ENCODE peak calls at places on chromosomes 12 and 14, in seven cellular contexts. One of them, this sample, is unnamed.

GRCh38 chr12:7905071-7905470 is 30.9 kb downstream of the SLC2A3 start:
- DNase-seq in cardiac muscle cell: no peak
- DNase-seq in esophagus muscularis mucosa: no peak
- DNase-seq in CD4-positive, alpha-beta memory T cell: no peak
- DNase-seq in upper lobe of right lung: no peak
- DNase-seq in A549: no peak
- DNase-seq in IMR-90: no peak
- DNase-seq in this sample: no peak

GRCh38 chr14:68734231-68734732 is 58.6 kb downstream of the ZFP36L1 start:
- DNase-seq in esophagus muscularis mucosa: no peak
- DNase-seq in cardiac muscle cell: no peak
- DNase-seq in IMR-90: peak; percentile 18
- DNase-seq in A549: no peak
- DNase-seq in upper lobe of right lung: no peak
- DNase-seq in CD4-positive, alpha-beta memory T cell: peak; percentile 30
- DNase-seq in this sample: no peak

GRCh38 chr14:73789996-73790581 is 61.5 kb upstream of the PTGR2 start:
- DNase-seq in IMR-90: peak; percentile 97
- DNase-seq in A549: no peak
- DNase-seq in CD4-positive, alpha-beta memory T cell: no peak
- DNase-seq in cardiac muscle cell: no peak
- DNase-seq in upper lobe of right lung: no peak
- DNase-seq in esophagus muscularis mucosa: no peak
- DNase-seq in this sample: no peak

GRCh38 chr12:54958048-54958658 is 26.4 kb downstream of the TESPA1 start:
- DNase-seq in cardiac muscle cell: peak; percentile 72
- DNase-seq in esophagus muscularis mucosa: no peak
- DNase-seq in upper lobe of right lung: no peak
- DNase-seq in IMR-90: peak; percentile 72
- DNase-seq in CD4-positive, alpha-beta memory T cell: peak; percentile 55
- DNase-seq in A549: peak; percentile 22
- DNase-seq in this sample: peak; percentile 52

GRCh38 chr12:75705749-75706719 is 194.6 kb upstream of the KRR1 start:
- DNase-seq in A549: no peak
- DNase-seq in upper lobe of right lung: no peak
- DNase-seq in esophagus muscularis mucosa: no peak
- DNase-seq in IMR-90: peak; percentile 100
- DNase-seq in cardiac muscle cell: peak; percentile 75
- DNase-seq in CD4-positive, alpha-beta memory T cell: no peak
- DNase-seq in this sample: no peak

GRCh38 chr12:14283489-14284144 is 81.9 kb upstream of the ATF7IP start:
- DNase-seq in cardiac muscle cell: no peak
- DNase-seq in IMR-90: no peak
- DNase-seq in A549: no peak
- DNase-seq in esophagus muscularis mucosa: no peak
- DNase-seq in CD4-positive, alpha-beta memory T cell: no peak
- DNase-seq in upper lobe of right lung: no peak
- DNase-seq in this sample: no peak

GRCh38 chr14:69990319-69990718 is 111.1 kb downstream of the SMOC1 start:
- DNase-seq in upper lobe of right lung: no peak
- DNase-seq in CD4-positive, alpha-beta memory T cell: no peak
- DNase-seq in IMR-90: no peak
- DNase-seq in esophagus muscularis mucosa: no peak
- DNase-seq in A549: no peak
- DNase-seq in cardiac muscle cell: no peak
- DNase-seq in this sample: no peak

GRCh38 chr12:89895101-89895500 is 186.5 kb upstream of the ATP2B1 start:
- DNase-seq in IMR-90: no peak
- DNase-seq in A549: no peak
- DNase-seq in esophagus muscularis mucosa: no peak
- DNase-seq in cardiac muscle cell: no peak
- DNase-seq in CD4-positive, alpha-beta memory T cell: no peak
- DNase-seq in upper lobe of right lung: no peak
- DNase-seq in this sample: no peak

GRCh38 chr12:106898001-106898966 is 57.4 kb upstream of the TMEM263 start:
- DNase-seq in esophagus muscularis mucosa: peak; percentile 84
- DNase-seq in CD4-positive, alpha-beta memory T cell: no peak
- DNase-seq in A549: no peak
- DNase-seq in IMR-90: no peak
- DNase-seq in cardiac muscle cell: no peak
- DNase-seq in upper lobe of right lung: no peak
- DNase-seq in this sample: no peak

GRCh38 chr12:22729898-22730443 is 105.0 kb downstream of the ETNK1 start:
- DNase-seq in CD4-positive, alpha-beta memory T cell: no peak
- DNase-seq in upper lobe of right lung: no peak
- DNase-seq in A549: no peak
- DNase-seq in cardiac muscle cell: no peak
- DNase-seq in esophagus muscularis mucosa: no peak
- DNase-seq in IMR-90: peak; percentile 80
- DNase-seq in this sample: no peak

GRCh38 chr12:125403145-125403789 is 338.0 kb downstream of the AACS start:
- DNase-seq in esophagus muscularis mucosa: no peak
- DNase-seq in CD4-positive, alpha-beta memory T cell: no peak
- DNase-seq in A549: no peak
- DNase-seq in cardiac muscle cell: peak; percentile 64
- DNase-seq in upper lobe of right lung: no peak
- DNase-seq in IMR-90: peak; percentile 6
- DNase-seq in this sample: no peak

GRCh38 chr14:104874110-104874531 is 9.1 kb downstream of the CEP170B start:
- DNase-seq in cardiac muscle cell: no peak
- DNase-seq in IMR-90: no peak
- DNase-seq in esophagus muscularis mucosa: no peak
- DNase-seq in upper lobe of right lung: peak; percentile 57
- DNase-seq in A549: no peak
- DNase-seq in CD4-positive, alpha-beta memory T cell: no peak
- DNase-seq in this sample: no peak

GRCh38 chr14:56221392-56222128 is 103.3 kb downstream of the PELI2 start:
- DNase-seq in upper lobe of right lung: no peak
- DNase-seq in A549: no peak
- DNase-seq in esophagus muscularis mucosa: no peak
- DNase-seq in CD4-positive, alpha-beta memory T cell: no peak
- DNase-seq in IMR-90: no peak
- DNase-seq in cardiac muscle cell: no peak
- DNase-seq in this sample: no peak

GRCh38 chr14:99137913-99138571 is 134.0 kb downstream of the BCL11B start:
- DNase-seq in A549: peak; percentile 27
- DNase-seq in esophagus muscularis mucosa: no peak
- DNase-seq in IMR-90: no peak
- DNase-seq in CD4-positive, alpha-beta memory T cell: no peak
- DNase-seq in cardiac muscle cell: no peak
- DNase-seq in upper lobe of right lung: peak; percentile 45
- DNase-seq in this sample: no peak

GRCh38 chr12:53065975-53066593 is 13.1 kb downstream of the SPRYD3 start:
- DNase-seq in cardiac muscle cell: peak; percentile 88
- DNase-seq in CD4-positive, alpha-beta memory T cell: peak; percentile 57
- DNase-seq in esophagus muscularis mucosa: no peak
- DNase-seq in A549: peak; percentile 96
- DNase-seq in IMR-90: peak; percentile 81
- DNase-seq in upper lobe of right lung: peak; percentile 85
- DNase-seq in this sample: peak; percentile 52
- H3K27ac ChIP-seq in cardiac muscle cell: no peak overlapping the region
- H3K27ac ChIP-seq in CD4-positive, alpha-beta memory T cell: no peak overlapping the region
- H3K27ac ChIP-seq in esophagus muscularis mucosa: peak overlapping the region; percentile 94
- H3K27ac ChIP-seq in A549: peak overlapping the region; percentile 65
- H3K27ac ChIP-seq in IMR-90: peak overlapping the region; percentile 45
- H3K27ac ChIP-seq in upper lobe of right lung: peak overlapping the region; percentile 8
- H3K27ac ChIP-seq in this sample: no peak overlapping the region

DNA sequence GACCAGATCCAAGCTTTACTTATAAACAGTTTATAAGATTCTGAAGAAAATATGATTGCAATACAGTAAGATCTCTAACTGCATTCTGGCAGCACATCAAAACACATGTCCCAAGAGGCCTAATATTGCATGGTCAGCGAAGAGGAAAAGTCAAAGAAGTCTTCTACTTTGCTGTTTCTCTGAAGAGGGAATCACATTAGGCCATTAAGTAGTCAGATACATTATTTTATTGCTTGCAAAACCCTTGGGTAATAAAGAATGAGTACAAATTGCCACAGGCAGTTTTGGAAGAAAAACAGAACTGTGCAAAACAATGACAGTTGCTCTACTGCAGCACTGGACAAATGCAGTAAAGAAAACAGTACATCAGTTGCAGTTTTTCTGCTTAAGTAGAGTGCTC is 211.9 kb downstream of the MED13L start:
- DNase-seq in cardiac muscle cell: no peak
- DNase-seq in upper lobe of right lung: no peak
- DNase-seq in esophagus muscularis mucosa: no peak
- DNase-seq in A549: no peak
- DNase-seq in CD4-positive, alpha-beta memory T cell: no peak
- DNase-seq in IMR-90: no peak
- DNase-seq in this sample: no peak
- H3K4me3 ChIP-seq in cardiac muscle cell: no peak overlapping the region
- H3K4me3 ChIP-seq in upper lobe of right lung: no peak overlapping the region
- H3K4me3 ChIP-seq in esophagus muscularis mucosa: no peak overlapping the region
- H3K4me3 ChIP-seq in A549: no peak overlapping the region
- H3K4me3 ChIP-seq in CD4-positive, alpha-beta memory T cell: no peak overlapping the region
- H3K4me3 ChIP-seq in IMR-90: no peak overlapping the region
- H3K4me3 ChIP-seq in this sample: no peak overlapping the region

GRCh38 chr14:45757655-45758054 is 504.7 kb upstream of the MIS18BP1 start:
- DNase-seq in upper lobe of right lung: no peak
- DNase-seq in esophagus muscularis mucosa: no peak
- DNase-seq in cardiac muscle cell: no peak
- DNase-seq in CD4-positive, alpha-beta memory T cell: no peak
- DNase-seq in IMR-90: no peak
- DNase-seq in A549: no peak
- DNase-seq in this sample: no peak
- H3K4me1 ChIP-seq in upper lobe of right lung: no peaks in the 10 kb centered on the region
- H3K4me1 ChIP-seq in esophagus muscularis mucosa: no peaks in the 10 kb centered on the region
- H3K4me1 ChIP-seq in cardiac muscle cell: no peaks in the 10 kb centered on the region
- H3K4me1 ChIP-seq in CD4-positive, alpha-beta memory T cell: no peaks in the 10 kb centered on the region
- H3K4me1 ChIP-seq in IMR-90: no peaks in the 10 kb centered on the region
- H3K4me1 ChIP-seq in A549: no peaks in the 10 kb centered on the region
- H3K4me1 ChIP-seq in this sample: no peaks in the 10 kb centered on the region

GRCh38 chr14:33120341-33120740 is 181.7 kb downstream of the NPAS3 start:
- DNase-seq in esophagus muscularis mucosa: no peak
- DNase-seq in upper lobe of right lung: no peak
- DNase-seq in cardiac muscle cell: no peak
- DNase-seq in A549: no peak
- DNase-seq in IMR-90: no peak
- DNase-seq in CD4-positive, alpha-beta memory T cell: no peak
- DNase-seq in this sample: no peak
- H3K27ac ChIP-seq in esophagus muscularis mucosa: no peak overlapping the region
- H3K27ac ChIP-seq in upper lobe of right lung: no peak overlapping the region
- H3K27ac ChIP-seq in cardiac muscle cell: no peak overlapping the region
- H3K27ac ChIP-seq in A549: no peak overlapping the region
- H3K27ac ChIP-seq in IMR-90: no peak overlapping the region
- H3K27ac ChIP-seq in CD4-positive, alpha-beta memory T cell: no peak overlapping the region
- H3K27ac ChIP-seq in this sample: no peak overlapping the region

GRCh38 chr14:96104469-96105057 is 65.4 kb downstream of the C14orf132 start:
- DNase-seq in IMR-90: peak; percentile 100
- DNase-seq in cardiac muscle cell: no peak
- DNase-seq in CD4-positive, alpha-beta memory T cell: no peak
- DNase-seq in upper lobe of right lung: peak; percentile 83
- DNase-seq in esophagus muscularis mucosa: peak; percentile 98
- DNase-seq in A549: peak; percentile 75
- DNase-seq in this sample: no peak
- H3K4me3 ChIP-seq in IMR-90: no peak overlapping the region
- H3K4me3 ChIP-seq in cardiac muscle cell: no peak overlapping the region
- H3K4me3 ChIP-seq in CD4-positive, alpha-beta memory T cell: no peak overlapping the region
- H3K4me3 ChIP-seq in upper lobe of right lung: no peak overlapping the region
- H3K4me3 ChIP-seq in esophagus muscularis mucosa: no peak overlapping the region
- H3K4me3 ChIP-seq in A549: no peak overlapping the region
- H3K4me3 ChIP-seq in this sample: no peak overlapping the region

GRCh38 chr12:108804361-108804949 is 52.9 kb downstream of the SSH1 start:
- DNase-seq in CD4-positive, alpha-beta memory T cell: no peak
- DNase-seq in IMR-90: peak; percentile 95
- DNase-seq in upper lobe of right lung: no peak
- DNase-seq in esophagus muscularis mucosa: no peak
- DNase-seq in cardiac muscle cell: peak; percentile 77
- DNase-seq in A549: no peak
- DNase-seq in this sample: no peak
- H3K4me1 ChIP-seq in CD4-positive, alpha-beta memory T cell: no peaks in the 10 kb centered on the region
- H3K4me1 ChIP-seq in IMR-90: peaks cover 41% of the 10 kb centered on the region
- H3K4me1 ChIP-seq in upper lobe of right lung: peaks cover 33% of the 10 kb centered on the region
- H3K4me1 ChIP-seq in esophagus muscularis mucosa: peaks cover 60% of the 10 kb centered on the region
- H3K4me1 ChIP-seq in cardiac muscle cell: peaks cover 56% of the 10 kb centered on the region
- H3K4me1 ChIP-seq in A549: peaks cover 6% of the 10 kb centered on the region
- H3K4me1 ChIP-seq in this sample: no peaks in the 10 kb centered on the region

GRCh38 chr12:9379023-9379742 is 171.0 kb upstream of the PZP start:
- DNase-seq in cardiac muscle cell: no peak
- DNase-seq in CD4-positive, alpha-beta memory T cell: no peak
- DNase-seq in esophagus muscularis mucosa: no peak
- DNase-seq in A549: no peak
- DNase-seq in IMR-90: no peak
- DNase-seq in upper lobe of right lung: no peak
- DNase-seq in this sample: no peak

GRCh38 chr12:9383585-9383984 is 175.4 kb upstream of the PZP start:
- DNase-seq in upper lobe of right lung: no peak
- DNase-seq in A549: no peak
- DNase-seq in cardiac muscle cell: no peak
- DNase-seq in CD4-positive, alpha-beta memory T cell: no peak
- DNase-seq in esophagus muscularis mucosa: no peak
- DNase-seq in IMR-90: no peak
- DNase-seq in this sample: no peak

GRCh38 chr12:9378430-9378835 is 170.2 kb upstream of the PZP start:
- DNase-seq in upper lobe of right lung: no peak
- DNase-seq in cardiac muscle cell: no peak
- DNase-seq in esophagus muscularis mucosa: no peak
- DNase-seq in CD4-positive, alpha-beta memory T cell: no peak
- DNase-seq in IMR-90: no peak
- DNase-seq in A549: peak; percentile 32
- DNase-seq in this sample: no peak

GRCh38 chr12:9380650-9381049 is 172.5 kb upstream of the PZP start:
- DNase-seq in cardiac muscle cell: no peak
- DNase-seq in CD4-positive, alpha-beta memory T cell: no peak
- DNase-seq in upper lobe of right lung: no peak
- DNase-seq in A549: no peak
- DNase-seq in esophagus muscularis mucosa: no peak
- DNase-seq in IMR-90: no peak
- DNase-seq in this sample: no peak

DNA sequence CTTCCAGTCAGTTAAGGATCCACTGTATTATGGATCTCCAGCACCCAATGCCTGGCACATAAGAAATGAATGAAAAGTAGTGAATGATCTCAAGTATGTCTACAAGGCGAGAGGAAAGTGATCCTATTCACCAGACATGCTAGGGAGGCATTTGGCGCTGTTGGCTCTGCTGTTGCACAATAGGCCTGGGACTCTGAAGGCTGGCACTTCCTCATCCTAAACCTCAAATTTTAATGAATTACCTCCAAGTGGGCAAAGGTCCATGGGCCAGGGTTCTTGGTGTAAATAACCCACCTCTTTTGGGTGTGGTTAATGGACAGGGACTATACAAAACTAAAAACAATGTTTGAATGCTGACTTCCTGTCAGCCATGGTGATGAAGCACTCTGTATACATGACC is 173.4 kb upstream of the PZP start:
- DNase-seq in A549: no peak
- DNase-seq in CD4-positive, alpha-beta memory T cell: no peak
- DNase-seq in IMR-90: no peak
- DNase-seq in cardiac muscle cell: no peak
- DNase-seq in esophagus muscularis mucosa: no peak
- DNase-seq in upper lobe of right lung: no peak
- DNase-seq in this sample: no peak
- H3K27ac ChIP-seq in A549: no peak overlapping the region
- H3K27ac ChIP-seq in CD4-positive, alpha-beta memory T cell: no peak overlapping the region
- H3K27ac ChIP-seq in IMR-90: no peak overlapping the region
- H3K27ac ChIP-seq in cardiac muscle cell: no peak overlapping the region
- H3K27ac ChIP-seq in esophagus muscularis mucosa: no peak overlapping the region
- H3K27ac ChIP-seq in upper lobe of right lung: no peak overlapping the region
- H3K27ac ChIP-seq in this sample: no peak overlapping the region

GRCh38 chr14:54676822-54677708 is 110.1 kb downstream of the SAMD4A start:
- DNase-seq in cardiac muscle cell: no peak
- DNase-seq in A549: peak; percentile 69
- DNase-seq in upper lobe of right lung: no peak
- DNase-seq in IMR-90: peak; percentile 96
- DNase-seq in esophagus muscularis mucosa: no peak
- DNase-seq in CD4-positive, alpha-beta memory T cell: no peak
- DNase-seq in this sample: no peak
- H3K4me3 ChIP-seq in cardiac muscle cell: no peak overlapping the region
- H3K4me3 ChIP-seq in A549: peak overlapping the region; percentile 6
- H3K4me3 ChIP-seq in upper lobe of right lung: no peak overlapping the region
- H3K4me3 ChIP-seq in IMR-90: peak overlapping the region; percentile 19
- H3K4me3 ChIP-seq in esophagus muscularis mucosa: no peak overlapping the region
- H3K4me3 ChIP-seq in CD4-positive, alpha-beta memory T cell: no peak overlapping the region
- H3K4me3 ChIP-seq in this sample: no peak overlapping the region

This sample was measured in naive thymus-derived CD4-positive, alpha-beta T cell.